ENCODE peak calls at places on chromosome 19, in six cellular contexts. E, L, X, U, B and C are unnamed samples.

GRCh38 chr19:6753178-6754031 is 13.8 kb downstream of the SH2D3A start:
- DNase-seq in E (peak; percentile 92), L (peak; percentile 74), X (peak; percentile 96), U (peak; percentile 70), B (peak; percentile 78), C (peak; percentile 91)

GRCh38 chr19:9295411-9295849 is 14.2 kb downstream of the ZNF699 start:
- DNase-seq in E (no peak), L (no peak), X (no peak), U (no peak), B (no peak), C (no peak)

GRCh38 chr19:35167251-35168119 is 12.9 kb downstream of the FXYD5 start:
- DNase-seq in E (no peak), L (no peak), X (no peak), U (no peak), B (no peak), C (no peak)

GRCh38 chr19:46296722-46297431 is at the start of gene HIF3A:
- DNase-seq in E (peak; percentile 90), L (peak; percentile 85), X (peak; percentile 40), U (no peak), B (peak; percentile 67), C (peak; percentile 79)

GRCh38 chr19:41999878-42000208 is 5.8 kb upstream of the ATP1A3 start:
- DNase-seq in E (peak; percentile 26), L (no peak), X (no peak), U (no peak), B (no peak), C (no peak)

GRCh38 chr19:35165200-35166058 is 10.9 kb downstream of the FXYD5 start:
- DNase-seq in E (no peak), L (no peak), X (no peak), U (no peak), B (no peak), C (no peak)

GRCh38 chr19:6318772-6319171 is 14.6 kb downstream of the ACER1 start:
- DNase-seq in E (no peak), L (no peak), X (no peak), U (no peak), B (no peak), C (no peak)

GRCh38 chr19:18232540-18233223 is 6.4 kb upstream of the PDE4C start:
- DNase-seq in E (peak; percentile 95), L (no peak), X (peak; percentile 76), U (no peak), B (no peak), C (no peak)

GRCh38 chr19:33397536-33398360 is 24.2 kb downstream of the CEBPG start:
- DNase-seq in E (peak; percentile 68), L (no peak), X (peak; percentile 65), U (peak; percentile 8), B (no peak), C (peak; percentile 34)

GRCh38 chr19:7912697-7913564 is 1.7 kb upstream of the TGFBR3L start:
- DNase-seq in E (no peak), L (no peak), X (no peak), U (no peak), B (no peak), C (peak; percentile 43)

GRCh38 chr19:39890755-39891551 is 43.5 kb downstream of the FCGBP start:
- DNase-seq in E (no peak), L (no peak), X (no peak), U (no peak), B (no peak), C (no peak)

GRCh38 chr19:4519521-4520277 is 1.4 kb upstream of the PLIN4 start:
- DNase-seq in E (no peak), L (peak; percentile 46), X (no peak), U (no peak), B (peak; percentile 66), C (no peak)

GRCh38 chr19:32202244-32202643 is 143.2 kb upstream of the ZNF507 start:
- DNase-seq in E (no peak), L (no peak), X (no peak), U (no peak), B (no peak), C (no peak)

GRCh38 chr19:31277516-31277915 is 71.7 kb downstream of the TSHZ3 start:
- DNase-seq in E (no peak), L (no peak), X (no peak), U (no peak), B (no peak), C (no peak)

GRCh38 chr19:46646402-46646801 is 10.4 kb upstream of the GNG8 start:
- DNase-seq in E (no peak), L (no peak), X (no peak), U (no peak), B (no peak), C (no peak)

GRCh38 chr19:47369923-47370625 is 21.0 kb downstream of the DHX34 start:
- DNase-seq in E (no peak), L (peak; percentile 70), X (no peak), U (no peak), B (no peak), C (peak; percentile 74)

GRCh38 chr19:34253711-34254551 is 423 bp upstream of the GARRE1 start:
- DNase-seq in E (no peak), L (no peak), X (no peak), U (no peak), B (peak; percentile 88), C (peak; percentile 91)

GRCh38 chr19:33666196-33666595 is 44.4 kb downstream of the CHST8 start:
- DNase-seq in E (no peak), L (no peak), X (no peak), U (no peak), B (no peak), C (no peak)

GRCh38 chr19:50476224-50476942 is at the start of the genes EMC10 and GARIN5A:
- DNase-seq in E (peak; percentile 100), L (peak; percentile 97), X (peak; percentile 98), U (peak; percentile 72), B (peak; percentile 90), C (peak; percentile 94)

GRCh38 chr19:50475101-50475568 is 1.2 kb upstream of the EMC10 start:
- DNase-seq in E (no peak), L (no peak), X (no peak), U (no peak), B (no peak), C (no peak)

GRCh38 chr19:50476943-50477264 is 256 bp upstream of the GARIN5A start:
- DNase-seq in E (no peak), L (no peak), X (no peak), U (no peak), B (no peak), C (no peak)

GRCh38 chr19:50477751-50478515 is 1.3 kb upstream of the GARIN5A start:
- DNase-seq in E (no peak), L (no peak), X (no peak), U (no peak), B (no peak), C (no peak)

DNA sequence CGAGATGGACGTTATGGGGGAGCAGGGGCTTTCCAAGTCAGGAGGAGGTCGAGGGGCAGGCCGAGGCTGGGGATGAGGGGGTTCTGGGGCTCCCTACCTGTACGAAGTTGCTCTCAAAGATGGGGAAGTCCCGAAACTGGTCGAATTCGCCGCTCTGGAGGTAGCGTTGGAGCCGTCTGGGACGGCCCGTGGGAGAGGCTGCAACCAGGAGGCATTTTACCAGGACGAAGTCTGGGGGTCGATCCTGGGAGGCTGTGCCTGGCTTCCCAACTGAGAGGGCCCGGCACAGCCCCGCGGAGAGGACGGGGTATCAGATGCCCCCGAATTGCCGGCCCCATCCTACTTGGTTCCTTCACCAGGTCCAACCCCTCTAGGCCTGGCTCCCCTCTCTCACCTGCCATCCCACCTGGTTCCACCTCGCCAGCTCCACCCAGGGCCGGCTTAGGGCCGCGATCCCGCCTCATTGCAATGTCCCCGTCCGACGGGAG is 527 bp upstream of the EMC10 start:
- DNase-seq in E (no peak), L (no peak), X (no peak), U (no peak), B (no peak), C (peak; percentile 63)
- H3K4me3 ChIP-seq in E (no peak overlapping the region), L (no peak overlapping the region), X (peak overlapping the region; percentile 72), U (peak overlapping the region; percentile 91), B (peak overlapping the region; percentile 73), C (peak overlapping the region; percentile 90)

DNA sequence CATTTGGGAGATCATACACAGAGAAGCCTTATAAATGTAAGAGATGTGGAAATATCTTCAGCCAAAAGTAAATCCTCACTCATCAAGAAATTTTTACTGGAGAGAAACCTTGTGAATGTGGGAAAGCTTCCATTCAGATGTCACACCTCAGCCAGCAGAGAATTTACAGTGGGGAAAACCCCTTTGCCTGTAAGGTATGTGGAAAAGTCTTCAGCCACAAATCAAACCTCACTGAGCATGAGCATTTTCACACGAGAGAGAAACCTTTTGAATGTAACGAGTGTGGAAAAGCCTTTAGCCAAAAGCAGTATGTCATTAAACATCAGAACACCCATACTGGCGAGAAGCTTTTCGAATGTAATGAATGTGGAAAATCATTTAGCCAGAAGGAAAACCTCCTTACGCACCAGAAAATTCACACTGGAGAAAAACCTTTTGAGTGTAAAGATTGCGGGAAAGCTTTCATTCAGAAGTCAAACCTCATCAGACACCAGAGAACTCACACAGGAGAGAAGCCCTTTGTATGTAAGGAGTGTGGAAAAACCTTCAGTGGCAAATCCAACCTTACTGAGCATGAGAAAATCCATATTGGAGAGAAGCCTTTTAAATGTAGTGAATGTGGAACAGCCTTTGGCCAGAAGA is 21.5 kb downstream of the ZNF146 start:
- DNase-seq in E (no peak), L (no peak), X (no peak), U (no peak), B (no peak), C (no peak)
- H3K36me3 ChIP-seq in E (peaks cover 86% of the 10 kb centered on the region), L (peaks cover 34% of the 10 kb centered on the region), X (peaks cover 70% of the 10 kb centered on the region), U (peaks cover 47% of the 10 kb centered on the region), B (peaks cover 80% of the 10 kb centered on the region), C (peaks cover 68% of the 10 kb centered on the region)

DNA sequence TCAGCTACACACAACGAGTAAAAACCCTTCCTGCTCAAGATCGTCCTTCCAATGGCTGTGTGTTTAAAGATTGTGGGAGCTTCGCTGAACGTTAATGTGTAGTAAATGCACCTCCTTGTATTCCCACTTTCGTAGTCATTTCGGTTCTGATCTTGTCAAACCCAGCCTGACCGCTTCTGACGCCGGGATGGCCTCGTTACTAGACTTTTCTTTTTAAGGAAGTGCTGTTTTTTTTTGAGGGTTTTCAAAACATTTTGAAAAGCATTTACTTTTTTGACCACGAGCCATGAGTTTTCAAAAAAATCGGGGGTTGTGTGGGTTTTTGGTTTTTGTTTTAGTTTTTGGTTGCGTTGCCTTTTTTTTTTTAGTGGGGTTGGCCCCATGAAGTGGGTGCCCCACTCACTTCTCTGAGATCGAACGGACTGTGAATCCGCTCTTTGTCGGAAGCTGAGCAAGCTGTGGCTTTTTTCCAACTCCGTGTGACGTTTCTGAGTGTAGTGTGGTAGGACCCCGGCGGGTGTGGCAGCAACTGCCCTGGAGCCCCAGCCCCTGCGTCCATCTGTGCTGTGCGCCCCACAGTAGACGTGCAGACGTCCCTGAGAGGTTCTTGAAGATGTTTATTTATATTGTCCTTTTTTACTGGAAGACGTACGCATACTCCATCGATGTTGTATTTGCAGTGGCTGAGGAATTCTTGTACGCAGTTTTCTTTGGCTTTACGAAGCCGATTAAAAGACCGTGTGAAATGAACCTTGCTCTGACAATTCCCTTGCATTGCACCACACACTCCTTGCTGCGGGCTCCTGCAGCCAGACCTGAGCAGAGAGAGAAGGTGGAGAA is 2.7 kb upstream of the FAM174C start:
- DNase-seq in E (no peak), L (no peak), X (no peak), U (no peak), B (no peak), C (no peak)
- H3K4me1 ChIP-seq in E (peaks cover 60% of the 10 kb centered on the region), L (peaks cover 31% of the 10 kb centered on the region), X (peaks cover 95% of the 10 kb centered on the region), U (peaks cover 77% of the 10 kb centered on the region), B (peaks cover 86% of the 10 kb centered on the region), C (peaks cover 82% of the 10 kb centered on the region)

DNA sequence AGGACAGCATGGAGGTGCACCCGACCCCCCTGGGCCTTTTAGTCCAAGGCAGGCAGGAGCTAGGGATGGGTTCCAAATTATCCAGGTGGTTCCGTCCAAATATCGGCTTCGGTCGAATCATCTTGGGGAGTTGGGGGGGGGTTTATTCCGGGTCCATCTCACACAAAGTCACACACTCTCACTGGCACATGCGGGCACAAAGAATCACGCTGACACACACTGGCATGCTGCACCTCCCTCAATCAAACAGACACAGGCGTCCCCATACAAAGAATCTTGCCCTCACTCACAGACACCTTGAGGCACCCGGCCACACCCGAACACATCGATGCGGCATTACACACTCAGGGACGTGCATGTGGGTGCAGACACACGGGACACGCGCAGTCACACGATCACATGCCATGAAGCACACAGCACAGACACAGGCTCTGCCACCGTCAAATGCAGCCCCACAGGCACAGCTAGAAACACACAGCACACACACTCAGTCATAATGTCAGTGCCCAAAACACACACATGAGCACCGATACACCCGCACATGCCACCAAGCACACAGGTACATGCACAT is 7.8 kb downstream of the NFIX start:
- DNase-seq in E (no peak), L (no peak), X (no peak), U (no peak), B (no peak), C (no peak)
- H3K4me3 ChIP-seq in E (no peak overlapping the region), L (no peak overlapping the region), X (no peak overlapping the region), U (peak overlapping the region; percentile 40), B (peak overlapping the region; percentile 62), C (peak overlapping the region; percentile 41)